ENCODE peak calls at places on chromosomes 1 and 21, in four cellular contexts. F, T, M and N are unnamed samples.

GRCh38 chr1:157319567-157319966 is 181.4 kb upstream of the ETV3 start:
- DNase-seq in F (no peak), T (no peak), M (no peak), N (no peak)

GRCh38 chr1:195345149-195345548 is 1263.1 kb downstream of the KCNT2 start:
- DNase-seq in F (peak), T (no peak), M (peak), N (peak)

GRCh38 chr21:26883768-26884167 is 38.6 kb upstream of the ADAMTS1 start:
- DNase-seq in F (no peak), T (no peak), M (no peak), N (no peak)

GRCh38 chr1:154423303-154423987 is 18.3 kb downstream of the IL6R start:
- DNase-seq in F (no peak), T (no peak), M (no peak), N (no peak)

GRCh38 chr1:51729824-51730284 is 113.0 kb downstream of the OSBPL9 start:
- DNase-seq in F (peak), T (no peak), M (no peak), N (peak)

GRCh38 chr1:114152211-114153050 is 1.2 kb downstream of the SYT6 start:
- DNase-seq in F (no peak), T (no peak), M (no peak), N (no peak)

GRCh38 chr1:14468751-14469150 is 129.7 kb upstream of the KAZN start:
- DNase-seq in F (no peak), T (no peak), M (no peak), N (no peak)

GRCh38 chr1:228960705-228961104 is 225.4 kb downstream of the RHOU start:
- DNase-seq in F (no peak), T (no peak), M (no peak), N (no peak)

GRCh38 chr1:113519561-113519960 is 129.2 kb downstream of the MAGI3 start:
- DNase-seq in F (no peak), T (no peak), M (no peak), N (no peak)

GRCh38 chr1:9687876-9688582 is 36.5 kb downstream of the PIK3CD start:
- DNase-seq in F (peak), T (no peak), M (no peak), N (no peak)

GRCh38 chr1:240946926-240947325 is 335.0 kb upstream of the GREM2 start:
- DNase-seq in F (peak), T (no peak), M (no peak), N (no peak)

GRCh38 chr1:201015551-201016091 is 7.9 kb downstream of the KIF21B start:
- DNase-seq in F (peak), T (no peak), M (no peak), N (no peak)

GRCh38 chr1:84298688-84299535 is 2.6 kb upstream of the SAMD13 start:
- DNase-seq in F (peak), T (no peak), M (no peak), N (no peak)

GRCh38 chr1:29962356-29962755 is 726.0 kb downstream of the PTPRU start:
- DNase-seq in F (no peak), T (no peak), M (no peak), N (no peak)

GRCh38 chr1:77558591-77559164 is 123.8 kb downstream of the ZZZ3 start:
- DNase-seq in F (no peak), T (no peak), M (no peak), N (no peak)

GRCh38 chr1:30902653-30903290 is 5.8 kb downstream of the SDC3 start:
- DNase-seq in F (no peak), T (no peak), M (no peak), N (no peak)

GRCh38 chr1:161119017-161119378 is 1.1 kb downstream of the NIT1 start:
- DNase-seq in F (peak), T (no peak), M (no peak), N (no peak)
- TF ChIP-seq ZNF274 in F (no peak), T (no peak), M (no peak), N (no peak)

GRCh38 chr1:230754831-230755230 is 7.6 kb downstream of the CAPN9 start:
- DNase-seq in F (peak), T (no peak), M (no peak), N (no peak)
- TF ChIP-seq ZNF274 in F (no peak), T (no peak), M (no peak), N (no peak)

DNA sequence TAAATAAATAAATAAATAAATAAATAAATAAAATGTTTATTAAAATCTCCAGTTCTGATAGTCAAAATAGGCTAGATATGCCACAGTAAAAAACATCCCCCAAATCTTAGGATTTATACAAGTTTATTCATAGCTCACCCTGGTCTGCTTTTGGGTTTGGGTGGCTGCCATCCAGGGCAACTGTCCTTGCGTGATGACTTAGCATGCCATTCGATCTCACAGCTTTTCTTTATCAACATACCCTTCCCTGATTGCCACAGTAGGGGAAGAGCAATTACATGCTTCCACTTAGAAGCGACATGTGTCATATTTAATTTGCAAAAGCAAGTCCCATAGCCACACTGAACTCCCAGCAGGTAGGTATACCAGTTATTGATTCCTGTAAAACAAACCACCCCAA is 52.7 kb downstream of the TEX35 start:
- DNase-seq in F (no peak), T (no peak), M (no peak), N (no peak)
- TF ChIP-seq ZNF274 in F (no peak), T (no peak), M (no peak), N (no peak)

GRCh38 chr1:232987046-232987445 is 36.6 kb downstream of the NTPCR start:
- DNase-seq in F (no peak), T (no peak), M (no peak), N (no peak)

GRCh38 chr1:232990729-232991128 is 40.3 kb downstream of the NTPCR start:
- DNase-seq in F (no peak), T (no peak), M (no peak), N (no peak)

GRCh38 chr1:232987741-232988140 is 37.3 kb downstream of the NTPCR start:
- DNase-seq in F (no peak), T (no peak), M (no peak), N (no peak)

GRCh38 chr1:232990176-232990723 is 39.8 kb downstream of the NTPCR start:
- DNase-seq in F (no peak), T (no peak), M (no peak), N (no peak)

DNA sequence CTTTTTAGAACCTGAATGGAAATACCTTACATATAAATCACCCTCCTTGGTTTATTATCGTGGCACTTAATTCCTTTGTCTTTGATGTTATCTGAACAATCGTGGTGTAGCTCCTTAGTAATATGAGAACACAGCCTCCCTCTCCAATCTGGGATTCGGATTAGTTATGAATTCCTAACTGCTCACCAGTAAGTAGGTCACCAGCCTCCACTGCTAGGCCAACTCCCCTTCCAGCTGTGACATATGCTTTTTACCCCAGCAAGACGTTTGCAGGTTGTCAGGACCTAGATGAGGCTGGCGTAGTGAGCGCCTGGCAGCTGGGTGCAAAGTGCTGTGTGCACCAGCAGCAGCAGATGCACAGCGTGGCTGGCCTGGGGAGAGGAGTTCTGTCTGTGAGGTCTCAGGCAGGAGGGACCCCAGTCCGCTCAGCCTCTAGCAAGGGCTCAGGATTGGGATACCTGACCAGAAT is 38.2 kb downstream of the NTPCR start:
- DNase-seq in F (no peak), T (no peak), M (no peak), N (no peak)
- TF ChIP-seq ZNF274 in F (no peak), T (no peak), M (no peak), N (no peak)

DNA sequence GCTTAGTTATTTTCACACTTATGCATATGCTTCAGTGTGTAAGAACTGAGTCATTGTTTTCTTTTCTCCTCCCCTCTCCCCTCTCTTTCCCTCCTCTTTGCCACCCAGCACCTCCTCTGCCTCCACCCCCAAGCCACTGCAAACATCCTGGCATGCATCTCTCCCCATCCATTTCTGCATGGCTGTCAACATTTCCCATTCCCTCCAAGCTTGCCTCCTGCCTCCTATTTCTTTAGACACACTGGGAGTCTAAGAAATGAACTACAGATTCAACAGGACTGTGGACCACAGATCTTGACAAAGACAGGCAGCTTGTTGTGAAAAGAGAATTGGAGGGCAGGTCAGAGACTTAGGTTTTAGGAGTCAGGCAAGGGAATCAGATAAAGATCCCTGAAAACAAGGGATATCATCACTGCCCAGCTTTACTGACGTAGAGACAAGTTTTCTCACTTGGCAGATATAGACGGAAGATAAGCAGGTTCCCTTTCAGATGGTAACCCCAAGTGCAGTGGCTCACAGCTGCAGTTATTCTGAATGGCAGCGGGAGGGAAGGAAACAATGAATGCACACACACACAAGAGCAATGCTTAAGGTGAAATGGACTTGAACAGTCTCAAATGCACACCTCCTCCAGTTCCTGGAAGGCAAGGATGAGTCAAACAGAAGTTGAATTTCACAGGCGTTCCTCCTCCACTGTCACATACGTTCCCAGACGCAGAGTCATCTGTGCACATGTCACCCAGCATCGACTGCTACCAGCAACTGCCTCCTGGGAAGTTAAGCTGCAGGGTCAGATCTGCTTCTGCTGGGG is 56.1 kb downstream of the HIVEP3 start:
- DNase-seq in F (peak), T (no peak), M (peak), N (no peak)
- TF ChIP-seq ZNF274 in F (no peak), T (no peak), M (no peak), N (no peak)

GRCh38 chr1:59605761-59606160 is 209.0 kb upstream of the HOOK1 start:
- DNase-seq in F (no peak), T (no peak), M (no peak), N (no peak)
- TF ChIP-seq ZNF274 in F (no peak), T (no peak), M (no peak), N (no peak)

DNA sequence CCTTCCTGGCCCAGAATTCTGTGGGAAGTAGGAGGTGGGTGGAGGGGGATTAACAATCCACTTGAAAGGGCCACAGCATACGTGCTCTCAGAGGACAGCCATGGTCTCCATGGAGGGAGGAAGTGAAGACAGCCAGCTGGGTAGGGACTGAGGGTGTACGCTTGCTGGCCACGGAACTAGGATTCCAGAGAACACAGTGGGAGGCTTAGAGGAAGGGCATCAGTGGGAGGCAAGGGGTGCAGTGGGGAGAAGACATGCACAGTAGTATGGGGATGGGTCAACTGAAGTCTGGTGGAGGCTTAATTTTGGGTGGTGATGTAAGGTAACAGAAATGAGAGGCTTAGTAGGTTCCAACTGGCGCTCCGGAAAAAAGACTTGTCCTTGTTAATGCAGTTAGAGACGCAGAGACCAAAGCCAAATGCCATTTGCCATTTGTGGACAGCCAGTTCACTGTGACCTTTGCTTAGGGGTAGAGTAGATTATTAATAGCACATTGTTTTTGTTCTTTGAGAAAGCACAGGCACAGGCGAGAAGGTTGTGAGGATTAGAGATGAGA is 103.0 kb downstream of the ZSCAN20 start:
- DNase-seq in F (no peak), T (no peak), M (no peak), N (no peak)
- TF ChIP-seq ZNF274 in F (no peak), T (no peak), M (no peak), N (no peak)